ENCODE peak calls at places on chromosomes 4 and X, in six cellular contexts. N, V, S, R, H and X are unnamed samples.

GRCh38 chr4:77697860-77698599 is 92.4 kb downstream of the CXCL13 start:
- DNase-seq in N (peak), V (peak), S (peak), R (peak), H (no peak), X (no peak)

GRCh38 chrX:87732133-87732532 is 214.5 kb downstream of the KLHL4 start:
- DNase-seq in N (no peak), V (no peak), S (no peak), R (no peak), H (no peak), X (no peak)

GRCh38 chrX:9482408-9482807 is 17.6 kb downstream of the TBL1X start:
- DNase-seq in N (no peak), V (no peak), S (no peak), R (no peak), H (no peak), X (no peak)

GRCh38 chr4:184924516-184924915 is 93.8 kb upstream of the HELT start:
- DNase-seq in N (no peak), V (no peak), S (no peak), R (no peak), H (no peak), X (no peak)

GRCh38 chrX:19865567-19866363 is 21.6 kb downstream of the SH3KBP1 start:
- DNase-seq in N (peak), V (no peak), S (no peak), R (no peak), H (no peak), X (no peak)

GRCh38 chrX:109964390-109964789 is 38.5 kb upstream of the TMEM164 start:
- DNase-seq in N (no peak), V (no peak), S (no peak), R (no peak), H (no peak), X (no peak)

GRCh38 chr4:153750197-153750817 is 9.5 kb downstream of the RNF175 start:
- DNase-seq in N (peak), V (peak), S (peak), R (peak), H (no peak), X (peak)

GRCh38 chr4:2416564-2417195 is 1.8 kb downstream of the ZFYVE28 start:
- DNase-seq in N (peak), V (no peak), S (peak), R (no peak), H (peak), X (peak)

GRCh38 chr4:85700362-85700761 is 225.4 kb downstream of the ARHGAP24 start:
- DNase-seq in N (no peak), V (no peak), S (no peak), R (no peak), H (no peak), X (no peak)

GRCh38 chrX:151985955-151986354 is 11.5 kb upstream of the GABRE start:
- DNase-seq in N (no peak), V (no peak), S (peak), R (peak), H (no peak), X (peak)

GRCh38 chr4:108700358-108700757 is 50.0 kb downstream of the OSTC start:
- DNase-seq in N (no peak), V (peak), S (peak), R (peak), H (no peak), X (no peak)

GRCh38 chr4:142901166-142901662 is 55.1 kb upstream of the INPP4B start:
- DNase-seq in N (peak), V (no peak), S (peak), R (peak), H (no peak), X (no peak)

GRCh38 chrX:48520976-48521352 is 644 bp upstream of the EBP start:
- DNase-seq in N (peak), V (no peak), S (no peak), R (no peak), H (no peak), X (peak)

GRCh38 chr4:39354178-39354503 is 12.0 kb downstream of the RFC1 start:
- DNase-seq in N (no peak), V (no peak), S (no peak), R (no peak), H (no peak), X (no peak)

GRCh38 chrX:105636667-105637066 is 185.7 kb upstream of the NRK start:
- DNase-seq in N (peak), V (no peak), S (no peak), R (no peak), H (no peak), X (no peak)

GRCh38 chr4:10596586-10597285 is 87.8 kb downstream of the CLNK start:
- DNase-seq in N (no peak), V (no peak), S (no peak), R (no peak), H (no peak), X (no peak)

GRCh38 chr4:26326791-26327190 is 6.0 kb downstream of the RBPJ start:
- DNase-seq in N (no peak), V (no peak), S (peak), R (peak), H (no peak), X (no peak)

GRCh38 chr4:152508386-152508785 is 27.5 kb downstream of the FBXW7 start:
- DNase-seq in N (no peak), V (no peak), S (no peak), R (no peak), H (no peak), X (no peak)

GRCh38 chr4:173214231-173214630 is 45.6 kb downstream of the GALNT7 start:
- DNase-seq in N (no peak), V (no peak), S (no peak), R (no peak), H (no peak), X (no peak)

GRCh38 chrX:133607419-133608348 is 192.4 kb upstream of the GPC4 start:
- DNase-seq in N (no peak), V (no peak), S (peak), R (no peak), H (no peak), X (no peak)

GRCh38 chr4:151468715-151469696 is 60.0 kb downstream of the FHIP1A start:
- DNase-seq in N (no peak), V (no peak), S (no peak), R (no peak), H (no peak), X (no peak)

GRCh38 chrX:104833401-104833800 is 267.4 kb downstream of the IL1RAPL2 start:
- DNase-seq in N (peak), V (no peak), S (peak), R (no peak), H (no peak), X (no peak)

GRCh38 chr4:56727150-56727549 is 46.1 kb upstream of the HOPX start:
- DNase-seq in N (no peak), V (peak), S (no peak), R (peak), H (no peak), X (no peak)

GRCh38 chrX:6432211-6432610 is 102.7 kb downstream of the VCX3A start:
- DNase-seq in N (no peak), V (no peak), S (no peak), R (no peak), H (no peak), X (no peak)

GRCh38 chrX:3184176-3184930 is 143.1 kb downstream of the ARSF start:
- DNase-seq in N (no peak), V (peak), S (peak), R (peak), H (no peak), X (no peak)

GRCh38 chrX:49243166-49243565 is 7.9 kb downstream of the CCDC22 start:
- DNase-seq in N (no peak), V (no peak), S (no peak), R (no peak), H (no peak), X (no peak)